ENCODE peak calls at places on chromosomes 11 and 22, in eight cellular contexts. One of them, this sample, is unnamed.

GRCh38 chr11:66967670-66968425 is 7.3 kb upstream of the C11orf86 start:
- DNase-seq in effector memory CD4-positive, alpha-beta T cell: no peak
- DNase-seq in mesothelial cell of epicardium: no peak
- DNase-seq in hypothalamus: no peak
- DNase-seq in stimulated activated CD4-positive, alpha-beta T cell treated with anti-CD3 and anti-CD28 coated beads, Interleukin-2, amount 100 ng/mL, for 48 hours: no peak
- DNase-seq in HS-5: peak
- DNase-seq in iPS-NIHi11: no peak
- DNase-seq in posterior cingulate gyrus: no peak
- DNase-seq in this sample: no peak

GRCh38 chr11:36361472-36361871 is 65.4 kb downstream of the PRR5L start:
- DNase-seq in effector memory CD4-positive, alpha-beta T cell: no peak
- DNase-seq in mesothelial cell of epicardium: no peak
- DNase-seq in hypothalamus: no peak
- DNase-seq in stimulated activated CD4-positive, alpha-beta T cell treated with anti-CD3 and anti-CD28 coated beads, Interleukin-2, amount 100 ng/mL, for 48 hours: no peak
- DNase-seq in HS-5: no peak
- DNase-seq in iPS-NIHi11: no peak
- DNase-seq in posterior cingulate gyrus: no peak
- DNase-seq in this sample: no peak

GRCh38 chr22:36017661-36018091 is 10.9 kb downstream of the RBFOX2 start:
- DNase-seq in effector memory CD4-positive, alpha-beta T cell: no peak
- DNase-seq in mesothelial cell of epicardium: no peak
- DNase-seq in hypothalamus: no peak
- DNase-seq in stimulated activated CD4-positive, alpha-beta T cell treated with anti-CD3 and anti-CD28 coated beads, Interleukin-2, amount 100 ng/mL, for 48 hours: no peak
- DNase-seq in HS-5: no peak
- DNase-seq in iPS-NIHi11: no peak
- DNase-seq in posterior cingulate gyrus: no peak
- DNase-seq in this sample: no peak

GRCh38 chr11:117445097-117445658 is 117.5 kb downstream of the CEP164 start:
- DNase-seq in effector memory CD4-positive, alpha-beta T cell: no peak
- DNase-seq in mesothelial cell of epicardium: no peak
- DNase-seq in hypothalamus: no peak
- DNase-seq in stimulated activated CD4-positive, alpha-beta T cell treated with anti-CD3 and anti-CD28 coated beads, Interleukin-2, amount 100 ng/mL, for 48 hours: no peak
- DNase-seq in HS-5: no peak
- DNase-seq in iPS-NIHi11: no peak
- DNase-seq in posterior cingulate gyrus: no peak
- DNase-seq in this sample: no peak

GRCh38 chr11:59078435-59078834 is 7.7 kb upstream of the GLYATL1B start:
- DNase-seq in effector memory CD4-positive, alpha-beta T cell: no peak
- DNase-seq in mesothelial cell of epicardium: no peak
- DNase-seq in hypothalamus: no peak
- DNase-seq in stimulated activated CD4-positive, alpha-beta T cell treated with anti-CD3 and anti-CD28 coated beads, Interleukin-2, amount 100 ng/mL, for 48 hours: no peak
- DNase-seq in HS-5: no peak
- DNase-seq in iPS-NIHi11: no peak
- DNase-seq in posterior cingulate gyrus: no peak
- DNase-seq in this sample: no peak

GRCh38 chr11:120012245-120012644 is 125.7 kb downstream of the TRIM29 start:
- DNase-seq in effector memory CD4-positive, alpha-beta T cell: no peak
- DNase-seq in mesothelial cell of epicardium: no peak
- DNase-seq in hypothalamus: no peak
- DNase-seq in stimulated activated CD4-positive, alpha-beta T cell treated with anti-CD3 and anti-CD28 coated beads, Interleukin-2, amount 100 ng/mL, for 48 hours: no peak
- DNase-seq in HS-5: no peak
- DNase-seq in iPS-NIHi11: no peak
- DNase-seq in posterior cingulate gyrus: no peak
- DNase-seq in this sample: no peak

GRCh38 chr22:37559901-37560681 is at the start of gene CDC42EP1:
- DNase-seq in effector memory CD4-positive, alpha-beta T cell: no peak
- DNase-seq in mesothelial cell of epicardium: peak
- DNase-seq in hypothalamus: peak
- DNase-seq in stimulated activated CD4-positive, alpha-beta T cell treated with anti-CD3 and anti-CD28 coated beads, Interleukin-2, amount 100 ng/mL, for 48 hours: no peak
- DNase-seq in HS-5: no peak
- DNase-seq in iPS-NIHi11: peak
- DNase-seq in posterior cingulate gyrus: peak
- DNase-seq in this sample: no peak

GRCh38 chr11:95831198-95831883 is 41.0 kb downstream of the CEP57 start:
- DNase-seq in effector memory CD4-positive, alpha-beta T cell: no peak
- DNase-seq in mesothelial cell of epicardium: no peak
- DNase-seq in hypothalamus: no peak
- DNase-seq in stimulated activated CD4-positive, alpha-beta T cell treated with anti-CD3 and anti-CD28 coated beads, Interleukin-2, amount 100 ng/mL, for 48 hours: no peak
- DNase-seq in HS-5: peak
- DNase-seq in iPS-NIHi11: no peak
- DNase-seq in posterior cingulate gyrus: no peak
- DNase-seq in this sample: peak

GRCh38 chr11:29231991-29232390 is 784.8 kb downstream of the KCNA4 start:
- DNase-seq in effector memory CD4-positive, alpha-beta T cell: no peak
- DNase-seq in mesothelial cell of epicardium: no peak
- DNase-seq in hypothalamus: no peak
- DNase-seq in stimulated activated CD4-positive, alpha-beta T cell treated with anti-CD3 and anti-CD28 coated beads, Interleukin-2, amount 100 ng/mL, for 48 hours: no peak
- DNase-seq in HS-5: no peak
- DNase-seq in iPS-NIHi11: no peak
- DNase-seq in posterior cingulate gyrus: no peak
- DNase-seq in this sample: no peak

GRCh38 chr22:19495562-19496323 is 16.0 kb downstream of the CDC45 start:
- DNase-seq in effector memory CD4-positive, alpha-beta T cell: no peak
- DNase-seq in mesothelial cell of epicardium: no peak
- DNase-seq in hypothalamus: no peak
- DNase-seq in stimulated activated CD4-positive, alpha-beta T cell treated with anti-CD3 and anti-CD28 coated beads, Interleukin-2, amount 100 ng/mL, for 48 hours: no peak
- DNase-seq in HS-5: no peak
- DNase-seq in iPS-NIHi11: no peak
- DNase-seq in posterior cingulate gyrus: no peak
- DNase-seq in this sample: no peak

GRCh38 chr22:48361099-48361639 is 1466.5 kb downstream of the BRD1 start:
- DNase-seq in effector memory CD4-positive, alpha-beta T cell: no peak
- DNase-seq in mesothelial cell of epicardium: no peak
- DNase-seq in hypothalamus: no peak
- DNase-seq in stimulated activated CD4-positive, alpha-beta T cell treated with anti-CD3 and anti-CD28 coated beads, Interleukin-2, amount 100 ng/mL, for 48 hours: no peak
- DNase-seq in HS-5: no peak
- DNase-seq in iPS-NIHi11: no peak
- DNase-seq in posterior cingulate gyrus: no peak
- DNase-seq in this sample: no peak

GRCh38 chr11:132561937-132562336 is 970.4 kb downstream of the OPCML start:
- DNase-seq in effector memory CD4-positive, alpha-beta T cell: no peak
- DNase-seq in mesothelial cell of epicardium: no peak
- DNase-seq in hypothalamus: no peak
- DNase-seq in stimulated activated CD4-positive, alpha-beta T cell treated with anti-CD3 and anti-CD28 coated beads, Interleukin-2, amount 100 ng/mL, for 48 hours: no peak
- DNase-seq in HS-5: no peak
- DNase-seq in iPS-NIHi11: no peak
- DNase-seq in posterior cingulate gyrus: no peak
- DNase-seq in this sample: no peak

GRCh38 chr11:2555376-2555775 is 110.6 kb downstream of the KCNQ1 start:
- DNase-seq in effector memory CD4-positive, alpha-beta T cell: no peak
- DNase-seq in mesothelial cell of epicardium: no peak
- DNase-seq in hypothalamus: no peak
- DNase-seq in stimulated activated CD4-positive, alpha-beta T cell treated with anti-CD3 and anti-CD28 coated beads, Interleukin-2, amount 100 ng/mL, for 48 hours: no peak
- DNase-seq in HS-5: no peak
- DNase-seq in iPS-NIHi11: no peak
- DNase-seq in posterior cingulate gyrus: no peak
- DNase-seq in this sample: no peak

GRCh38 chr22:22168941-22169867 is 75.4 kb upstream of the VPREB1 start:
- DNase-seq in effector memory CD4-positive, alpha-beta T cell: no peak
- DNase-seq in mesothelial cell of epicardium: no peak
- DNase-seq in hypothalamus: no peak
- DNase-seq in stimulated activated CD4-positive, alpha-beta T cell treated with anti-CD3 and anti-CD28 coated beads, Interleukin-2, amount 100 ng/mL, for 48 hours: no peak
- DNase-seq in HS-5: no peak
- DNase-seq in iPS-NIHi11: no peak
- DNase-seq in posterior cingulate gyrus: no peak
- DNase-seq in this sample: no peak

GRCh38 chr11:105611414-105611813 is 1.5 kb downstream of the GRIA4 start:
- DNase-seq in effector memory CD4-positive, alpha-beta T cell: no peak
- DNase-seq in mesothelial cell of epicardium: no peak
- DNase-seq in hypothalamus: no peak
- DNase-seq in stimulated activated CD4-positive, alpha-beta T cell treated with anti-CD3 and anti-CD28 coated beads, Interleukin-2, amount 100 ng/mL, for 48 hours: no peak
- DNase-seq in HS-5: no peak
- DNase-seq in iPS-NIHi11: no peak
- DNase-seq in posterior cingulate gyrus: no peak
- DNase-seq in this sample: no peak

GRCh38 chr11:2520736-2521035 is 75.9 kb downstream of the KCNQ1 start:
- DNase-seq in effector memory CD4-positive, alpha-beta T cell: no peak
- DNase-seq in mesothelial cell of epicardium: no peak
- DNase-seq in hypothalamus: no peak
- DNase-seq in stimulated activated CD4-positive, alpha-beta T cell treated with anti-CD3 and anti-CD28 coated beads, Interleukin-2, amount 100 ng/mL, for 48 hours: no peak
- DNase-seq in HS-5: no peak
- DNase-seq in iPS-NIHi11: no peak
- DNase-seq in posterior cingulate gyrus: no peak
- DNase-seq in this sample: no peak

GRCh38 chr11:102226702-102227101 is 90.6 kb upstream of the BIRC3 start:
- DNase-seq in effector memory CD4-positive, alpha-beta T cell: no peak
- DNase-seq in mesothelial cell of epicardium: no peak
- DNase-seq in hypothalamus: no peak
- DNase-seq in stimulated activated CD4-positive, alpha-beta T cell treated with anti-CD3 and anti-CD28 coated beads, Interleukin-2, amount 100 ng/mL, for 48 hours: no peak
- DNase-seq in HS-5: peak
- DNase-seq in iPS-NIHi11: no peak
- DNase-seq in posterior cingulate gyrus: no peak
- DNase-seq in this sample: peak

GRCh38 chr11:19393941-19394340 is 153.2 kb upstream of the E2F8 start:
- DNase-seq in effector memory CD4-positive, alpha-beta T cell: no peak
- DNase-seq in mesothelial cell of epicardium: no peak
- DNase-seq in hypothalamus: no peak
- DNase-seq in stimulated activated CD4-positive, alpha-beta T cell treated with anti-CD3 and anti-CD28 coated beads, Interleukin-2, amount 100 ng/mL, for 48 hours: no peak
- DNase-seq in HS-5: no peak
- DNase-seq in iPS-NIHi11: no peak
- DNase-seq in posterior cingulate gyrus: no peak
- DNase-seq in this sample: no peak

GRCh38 chr22:30318773-30319419 is 7.8 kb downstream of the TBC1D10A start:
- DNase-seq in effector memory CD4-positive, alpha-beta T cell: no peak
- DNase-seq in mesothelial cell of epicardium: no peak
- DNase-seq in hypothalamus: no peak
- DNase-seq in stimulated activated CD4-positive, alpha-beta T cell treated with anti-CD3 and anti-CD28 coated beads, Interleukin-2, amount 100 ng/mL, for 48 hours: no peak
- DNase-seq in HS-5: no peak
- DNase-seq in iPS-NIHi11: no peak
- DNase-seq in posterior cingulate gyrus: no peak
- DNase-seq in this sample: no peak

GRCh38 chr11:1574256-1575242 is 2.5 kb upstream of the DUSP8 start:
- DNase-seq in effector memory CD4-positive, alpha-beta T cell: peak
- DNase-seq in mesothelial cell of epicardium: peak
- DNase-seq in hypothalamus: peak
- DNase-seq in stimulated activated CD4-positive, alpha-beta T cell treated with anti-CD3 and anti-CD28 coated beads, Interleukin-2, amount 100 ng/mL, for 48 hours: peak
- DNase-seq in HS-5: no peak
- DNase-seq in iPS-NIHi11: peak
- DNase-seq in posterior cingulate gyrus: peak
- DNase-seq in this sample: no peak

GRCh38 chr11:35174666-35175065 is 35.7 kb downstream of the CD44 start:
- DNase-seq in effector memory CD4-positive, alpha-beta T cell: no peak
- DNase-seq in mesothelial cell of epicardium: no peak
- DNase-seq in hypothalamus: no peak
- DNase-seq in stimulated activated CD4-positive, alpha-beta T cell treated with anti-CD3 and anti-CD28 coated beads, Interleukin-2, amount 100 ng/mL, for 48 hours: no peak
- DNase-seq in HS-5: peak
- DNase-seq in iPS-NIHi11: no peak
- DNase-seq in posterior cingulate gyrus: no peak
- DNase-seq in this sample: peak

GRCh38 chr11:1567721-1568100 is 4.4 kb downstream of the DUSP8 start:
- DNase-seq in effector memory CD4-positive, alpha-beta T cell: no peak
- DNase-seq in mesothelial cell of epicardium: no peak
- DNase-seq in hypothalamus: no peak
- DNase-seq in stimulated activated CD4-positive, alpha-beta T cell treated with anti-CD3 and anti-CD28 coated beads, Interleukin-2, amount 100 ng/mL, for 48 hours: no peak
- DNase-seq in HS-5: no peak
- DNase-seq in iPS-NIHi11: no peak
- DNase-seq in posterior cingulate gyrus: no peak
- DNase-seq in this sample: no peak

GRCh38 chr11:46296520-46297448 is 19.3 kb downstream of the CREB3L1 start:
- DNase-seq in effector memory CD4-positive, alpha-beta T cell: no peak
- DNase-seq in mesothelial cell of epicardium: peak
- DNase-seq in hypothalamus: no peak
- DNase-seq in stimulated activated CD4-positive, alpha-beta T cell treated with anti-CD3 and anti-CD28 coated beads, Interleukin-2, amount 100 ng/mL, for 48 hours: no peak
- DNase-seq in HS-5: no peak
- DNase-seq in iPS-NIHi11: peak
- DNase-seq in posterior cingulate gyrus: no peak
- DNase-seq in this sample: peak

GRCh38 chr11:96293583-96293982 is 49.4 kb downstream of the MAML2 start:
- DNase-seq in effector memory CD4-positive, alpha-beta T cell: no peak
- DNase-seq in mesothelial cell of epicardium: no peak
- DNase-seq in hypothalamus: no peak
- DNase-seq in stimulated activated CD4-positive, alpha-beta T cell treated with anti-CD3 and anti-CD28 coated beads, Interleukin-2, amount 100 ng/mL, for 48 hours: no peak
- DNase-seq in HS-5: no peak
- DNase-seq in iPS-NIHi11: no peak
- DNase-seq in posterior cingulate gyrus: no peak
- DNase-seq in this sample: no peak

GRCh38 chr22:41445171-41446056 is 1.2 kb downstream of the TOB2 start:
- DNase-seq in effector memory CD4-positive, alpha-beta T cell: no peak
- DNase-seq in mesothelial cell of epicardium: no peak
- DNase-seq in hypothalamus: no peak
- DNase-seq in stimulated activated CD4-positive, alpha-beta T cell treated with anti-CD3 and anti-CD28 coated beads, Interleukin-2, amount 100 ng/mL, for 48 hours: no peak
- DNase-seq in HS-5: no peak
- DNase-seq in iPS-NIHi11: no peak
- DNase-seq in posterior cingulate gyrus: no peak
- DNase-seq in this sample: no peak

GRCh38 chr11:97428247-97428646 is 1038.4 kb downstream of the JRKL start:
- DNase-seq in effector memory CD4-positive, alpha-beta T cell: no peak
- DNase-seq in mesothelial cell of epicardium: no peak
- DNase-seq in hypothalamus: no peak
- DNase-seq in stimulated activated CD4-positive, alpha-beta T cell treated with anti-CD3 and anti-CD28 coated beads, Interleukin-2, amount 100 ng/mL, for 48 hours: no peak
- DNase-seq in HS-5: no peak
- DNase-seq in iPS-NIHi11: no peak
- DNase-seq in posterior cingulate gyrus: no peak
- DNase-seq in this sample: no peak

GRCh38 chr22:37062657-37063381 is 11.3 kb downstream of the KCTD17 start:
- DNase-seq in effector memory CD4-positive, alpha-beta T cell: no peak
- DNase-seq in mesothelial cell of epicardium: no peak
- DNase-seq in hypothalamus: no peak
- DNase-seq in stimulated activated CD4-positive, alpha-beta T cell treated with anti-CD3 and anti-CD28 coated beads, Interleukin-2, amount 100 ng/mL, for 48 hours: no peak
- DNase-seq in HS-5: no peak
- DNase-seq in iPS-NIHi11: peak
- DNase-seq in posterior cingulate gyrus: no peak
- DNase-seq in this sample: no peak

GRCh38 chr22:35839811-35840739 is 122.4 kb downstream of the APOL5 start:
- DNase-seq in effector memory CD4-positive, alpha-beta T cell: no peak
- DNase-seq in mesothelial cell of epicardium: peak
- DNase-seq in hypothalamus: peak
- DNase-seq in stimulated activated CD4-positive, alpha-beta T cell treated with anti-CD3 and anti-CD28 coated beads, Interleukin-2, amount 100 ng/mL, for 48 hours: no peak
- DNase-seq in HS-5: peak
- DNase-seq in iPS-NIHi11: peak
- DNase-seq in posterior cingulate gyrus: peak
- DNase-seq in this sample: peak

GRCh38 chr11:62593434-62594044 is 2.2 kb upstream of the TUT1 start:
- DNase-seq in effector memory CD4-positive, alpha-beta T cell: peak
- DNase-seq in mesothelial cell of epicardium: peak
- DNase-seq in hypothalamus: peak
- DNase-seq in stimulated activated CD4-positive, alpha-beta T cell treated with anti-CD3 and anti-CD28 coated beads, Interleukin-2, amount 100 ng/mL, for 48 hours: peak
- DNase-seq in HS-5: no peak
- DNase-seq in iPS-NIHi11: peak
- DNase-seq in posterior cingulate gyrus: peak
- DNase-seq in this sample: no peak

GRCh38 chr22:24423519-24424000 is 3.8 kb upstream of the ADORA2A start:
- DNase-seq in effector memory CD4-positive, alpha-beta T cell: peak
- DNase-seq in mesothelial cell of epicardium: peak
- DNase-seq in hypothalamus: no peak
- DNase-seq in stimulated activated CD4-positive, alpha-beta T cell treated with anti-CD3 and anti-CD28 coated beads, Interleukin-2, amount 100 ng/mL, for 48 hours: peak
- DNase-seq in HS-5: no peak
- DNase-seq in iPS-NIHi11: peak
- DNase-seq in posterior cingulate gyrus: peak
- DNase-seq in this sample: no peak